ENCODE peak calls at places on chromosomes 7 and 10, in four cellular contexts. T is thoracic aorta, N is AG04450, P is GM06990. Q is an unnamed sample.

GRCh38 chr10:112842832-112843360 is 107.2 kb upstream of the TCF7L2 start:
- DNase-seq in N (no peak), P (peak; percentile 25), T (no peak), Q (peak; percentile 50)

GRCh38 chr10:127467793-127468192 is 81.3 kb upstream of the NPS start:
- DNase-seq in P (no peak), T (no peak), N (no peak), Q (no peak)

GRCh38 chr10:110525349-110526260 is 27.9 kb downstream of the DUSP5 start:
- DNase-seq in P (no peak), T (no peak), N (no peak), Q (no peak)

GRCh38 chr10:95650232-95650631 is 6.3 kb downstream of the ALDH18A1 start:
- DNase-seq in N (no peak), P (no peak), T (no peak), Q (no peak)

GRCh38 chr10:124267231-124267885 is 151.4 kb downstream of the OAT start:
- DNase-seq in P (no peak), N (no peak), T (no peak), Q (no peak)

GRCh38 chr10:129058664-129059155 is 408.3 kb upstream of the MGMT start:
- DNase-seq in N (no peak), T (no peak), P (no peak), Q (no peak)

GRCh38 chr10:23345861-23346260 is 1.3 kb upstream of the C10orf67 start:
- DNase-seq in N (peak; percentile 67), P (no peak), T (no peak), Q (no peak)

GRCh38 chr7:85630904-85631582 is 444.2 kb upstream of the SEMA3D start:
- DNase-seq in P (no peak), T (no peak), N (no peak), Q (no peak)

GRCh38 chr7:98286093-98286525 is 4.6 kb downstream of the BRI3 start:
- DNase-seq in T (peak; percentile 40), P (no peak), N (no peak), Q (no peak)

GRCh38 chr10:30034433-30035137 is 24.8 kb downstream of the JCAD start:
- DNase-seq in N (no peak), P (peak; percentile 22), T (no peak), Q (no peak)

GRCh38 chr7:78020131-78020873 is 221.7 kb downstream of the PHTF2 start:
- DNase-seq in N (peak; percentile 72), T (peak; percentile 40), P (peak; percentile 17), Q (peak; percentile 62)

GRCh38 chr7:14377646-14378266 is 388.3 kb upstream of the ETV1 start:
- DNase-seq in T (no peak), N (peak; percentile 18), P (no peak), Q (no peak)

GRCh38 chr10:103715430-103715829 is 139.9 kb downstream of the SH3PXD2A start:
- DNase-seq in T (no peak), N (peak; percentile 67), P (no peak), Q (no peak)

GRCh38 chr10:5198386-5198785 is 1.7 kb downstream of the AKR1C4 start:
- DNase-seq in P (no peak), T (no peak), N (no peak), Q (no peak)

GRCh38 chr10:132202070-132202970 is 15.6 kb downstream of the DPYSL4 start:
- DNase-seq in N (no peak), T (no peak), P (no peak), Q (no peak)

GRCh38 chr10:14670551-14671240 is 104.0 kb downstream of the FAM107B start:
- DNase-seq in P (no peak), N (peak; percentile 77), T (no peak), Q (no peak)

GRCh38 chr10:124200011-124200410 is 106.6 kb upstream of the CHST15 start:
- DNase-seq in T (no peak), N (no peak), P (no peak), Q (no peak)

GRCh38 chr7:75072978-75073282 is 672 bp downstream of the RCC1L start:
- DNase-seq in T (no peak), P (no peak), N (no peak), Q (no peak)

DNA sequence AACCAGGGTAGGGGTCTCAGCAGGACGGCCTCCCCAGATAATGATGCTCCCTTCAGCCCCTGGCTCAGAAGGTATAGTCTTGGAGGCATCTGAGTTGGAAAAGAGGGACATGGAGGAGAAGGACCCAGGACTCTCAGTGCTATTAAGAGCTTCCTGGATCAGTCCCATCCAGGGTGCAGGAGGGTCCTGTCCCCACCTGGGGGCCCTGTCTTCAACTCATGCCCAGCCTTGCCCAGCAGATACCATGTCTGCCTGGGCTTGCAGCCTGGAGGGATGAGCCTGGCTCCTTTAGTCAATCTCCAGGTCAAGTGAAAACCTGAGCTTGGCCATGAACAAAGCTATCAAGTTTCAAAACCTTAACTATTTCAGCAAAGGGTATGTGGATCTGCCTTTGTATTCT is 67.6 kb downstream of the PRTFDC1 start:
- DNase-seq in N (no peak), T (no peak), P (no peak), Q (no peak)
- TF ChIP-seq CTCF in N (no peak), T (no peak), P (no peak), Q (no peak)

DNA sequence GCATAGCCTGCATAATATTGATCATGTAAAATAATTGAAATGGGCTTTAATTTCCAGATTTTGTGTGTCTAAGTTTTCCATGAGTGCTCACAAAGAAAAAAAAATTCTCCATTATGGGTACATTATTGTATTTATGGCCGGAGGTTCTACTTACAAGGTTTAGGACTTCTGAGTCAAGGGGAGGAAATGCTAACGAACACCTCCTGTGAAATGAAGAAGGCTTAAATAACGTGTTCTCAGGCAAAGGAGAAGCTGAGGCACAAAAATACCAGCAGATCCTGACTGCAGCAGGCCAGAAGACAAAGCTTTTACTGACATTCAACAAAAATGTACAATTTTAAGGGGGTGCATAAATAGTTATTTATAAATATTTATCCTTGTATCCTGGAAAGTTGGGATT is 114.1 kb downstream of the RNF133 start:
- DNase-seq in N (no peak), T (no peak), P (no peak), Q (no peak)
- TF ChIP-seq CTCF in N (no peak), T (no peak), P (no peak), Q (no peak)

DNA sequence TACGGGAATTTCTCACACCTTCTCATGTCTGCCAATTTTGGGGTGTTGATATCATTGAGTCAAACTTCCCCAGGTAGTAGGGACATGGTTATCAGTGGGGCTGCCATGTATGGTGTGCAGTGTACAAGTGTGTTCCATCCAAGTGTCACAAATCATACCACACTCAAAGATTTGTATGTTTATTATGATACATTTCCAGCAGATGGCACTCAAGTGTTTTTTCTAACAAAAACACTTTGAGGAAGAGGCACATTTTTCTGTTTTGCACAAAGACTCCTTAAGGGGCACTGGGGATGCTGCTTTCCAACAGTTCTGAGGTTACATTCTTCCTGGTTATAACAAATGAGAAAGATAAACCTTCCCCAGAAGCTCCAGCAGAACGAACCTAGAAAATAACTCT is 414.5 kb downstream of the REEP3 start:
- DNase-seq in N (no peak), P (no peak), T (no peak), Q (peak; percentile 8)
- TF ChIP-seq CTCF in N (no peak), P (no peak), T (no peak), Q (peak; percentile 19)

GRCh38 chr7:139557857-139558581 is 34.5 kb downstream of the CLEC2L start:
- DNase-seq in T (no peak), N (no peak), P (no peak), Q (no peak)
- TF ChIP-seq CTCF in T (no peak), N (no peak), P (no peak), Q (no peak)

DNA sequence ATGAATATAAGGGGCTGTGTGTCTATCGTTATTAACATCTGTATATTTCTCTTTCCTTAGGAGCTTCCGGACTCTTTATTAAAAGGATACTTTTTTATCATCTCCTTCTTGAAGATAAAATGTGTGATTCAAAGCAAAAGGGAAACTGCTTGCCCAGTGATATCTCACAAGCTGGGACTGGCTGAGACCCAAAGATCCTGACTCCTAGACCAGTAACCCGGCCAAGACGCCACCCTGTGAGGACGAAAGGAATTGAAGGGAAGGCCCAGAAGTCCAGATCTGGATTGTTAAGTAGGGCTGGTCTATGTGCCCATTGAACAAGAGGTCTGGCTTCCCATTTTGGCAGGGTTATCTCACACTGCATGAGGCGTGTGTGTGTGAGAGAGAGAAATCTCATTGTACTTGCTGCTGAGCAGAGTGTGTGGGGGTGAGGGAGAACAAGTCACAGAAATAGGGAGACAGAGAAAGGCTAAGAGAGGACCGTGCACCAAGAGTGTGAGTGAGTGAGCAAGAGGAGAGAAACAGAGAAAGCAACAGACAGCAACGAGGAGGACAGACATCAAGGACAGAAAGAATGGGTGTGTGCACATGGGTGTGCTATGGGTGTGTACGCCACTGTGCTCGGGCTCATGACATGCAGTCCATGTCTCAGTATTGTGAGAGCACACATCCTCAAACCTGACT is 75.4 kb downstream of the PLXNA4 start:
- DNase-seq in N (no peak), T (peak; percentile 70), P (no peak), Q (no peak)
- TF ChIP-seq CTCF in N (no peak), T (peak; percentile 61), P (no peak), Q (no peak)

GRCh38 chr7:135729230-135729629 is 1.2 kb upstream of the SLC13A4 start:
- DNase-seq in P (no peak), T (no peak), N (no peak), Q (no peak)

GRCh38 chr7:135731131-135731530 is 3.1 kb upstream of the SLC13A4 start:
- DNase-seq in P (no peak), N (no peak), T (no peak), Q (no peak)

GRCh38 chr7:135726911-135727673 is 894 bp downstream of the SLC13A4 start:
- DNase-seq in P (no peak), T (no peak), N (no peak), Q (no peak)

GRCh38 chr7:135726389-135726788 is 1.6 kb downstream of the SLC13A4 start:
- DNase-seq in P (no peak), N (no peak), T (no peak), Q (no peak)

GRCh38 chr7:135728136-135728669 is at the start of gene SLC13A4:
- DNase-seq in P (no peak), T (no peak), N (no peak), Q (no peak)
- TF ChIP-seq CTCF in P (no peak), T (no peak), N (no peak), Q (no peak)

GRCh38 chr10:21279217-21279575 is 246.3 kb downstream of the SKIDA1 start:
- DNase-seq in N (no peak), T (no peak), P (no peak), Q (no peak)

GRCh38 chr10:21278491-21279216 is 246.8 kb downstream of the SKIDA1 start:
- DNase-seq in T (peak; percentile 85), P (peak; percentile 34), N (peak; percentile 84), Q (peak; percentile 65)

GRCh38 chr10:21280037-21280436 is 245.4 kb downstream of the SKIDA1 start:
- DNase-seq in T (no peak), P (no peak), N (no peak), Q (no peak)

GRCh38 chr10:21281765-21282484 is 243.6 kb downstream of the SKIDA1 start:
- DNase-seq in N (no peak), P (no peak), T (no peak), Q (no peak)

GRCh38 chr10:21281173-21281572 is 244.3 kb downstream of the SKIDA1 start:
- DNase-seq in N (no peak), P (no peak), T (no peak), Q (no peak)
- TF ChIP-seq CTCF in N (no peak), P (no peak), T (no peak), Q (no peak)

Q was measured in GM13977.